ENCODE peak calls at places on chromosome 2, in five cellular contexts. One of them, this sample, is unnamed.
A peak's percentile ranks its signal among the peaks of the same experiment; 100 is the strongest.

GRCh38 chr2:136235451-136236418 is 117.8 kb upstream of the CXCR4 start:
- DNase-seq in GM23338: no peak
- DNase-seq in GM12878: no peak
- DNase-seq in HepG2: peak; percentile 35
- DNase-seq in K562: no peak
- DNase-seq in this sample: peak; percentile 51

GRCh38 chr2:10225291-10226031 is 77.2 kb upstream of the HPCAL1 start:
- DNase-seq in GM12878: no peak
- DNase-seq in K562: no peak
- DNase-seq in HepG2: no peak
- DNase-seq in GM23338: peak; percentile 45
- DNase-seq in this sample: no peak

GRCh38 chr2:75655861-75656260 is 9.3 kb downstream of the MRPL19 start:
- DNase-seq in HepG2: no peak
- DNase-seq in GM12878: no peak
- DNase-seq in K562: no peak
- DNase-seq in GM23338: no peak
- DNase-seq in this sample: no peak

GRCh38 chr2:215479536-215480240 is 43.8 kb upstream of the FN1 start:
- DNase-seq in GM23338: peak; percentile 28
- DNase-seq in GM12878: no peak
- DNase-seq in K562: no peak
- DNase-seq in HepG2: peak; percentile 89
- DNase-seq in this sample: no peak

GRCh38 chr2:5094192-5094591 is 598.0 kb upstream of the SOX11 start:
- DNase-seq in HepG2: no peak
- DNase-seq in GM23338: no peak
- DNase-seq in K562: no peak
- DNase-seq in GM12878: no peak
- DNase-seq in this sample: no peak

GRCh38 chr2:76895469-76895868 is 626.7 kb downstream of the LRRTM4 start:
- DNase-seq in GM23338: no peak
- DNase-seq in HepG2: peak; percentile 82
- DNase-seq in GM12878: no peak
- DNase-seq in K562: no peak
- DNase-seq in this sample: no peak

GRCh38 chr2:24919977-24920812 is at the start of gene ADCY3:
- DNase-seq in K562: peak; percentile 86
- DNase-seq in HepG2: no peak
- DNase-seq in GM12878: no peak
- DNase-seq in GM23338: peak; percentile 87
- DNase-seq in this sample: peak; percentile 66

GRCh38 chr2:84830095-84830494 is 50.8 kb downstream of the TRABD2A start:
- DNase-seq in HepG2: no peak
- DNase-seq in GM23338: peak; percentile 14
- DNase-seq in K562: peak; percentile 36
- DNase-seq in GM12878: no peak
- DNase-seq in this sample: peak; percentile 13

GRCh38 chr2:105969552-105969951 is 224.5 kb downstream of the UXS1 start:
- DNase-seq in GM12878: no peak
- DNase-seq in GM23338: peak; percentile 77
- DNase-seq in HepG2: peak; percentile 14
- DNase-seq in K562: peak; percentile 19
- DNase-seq in this sample: peak; percentile 21

GRCh38 chr2:155315768-155316167 is 617.3 kb downstream of the KCNJ3 start:
- DNase-seq in K562: no peak
- DNase-seq in GM12878: no peak
- DNase-seq in HepG2: no peak
- DNase-seq in GM23338: no peak
- DNase-seq in this sample: no peak

GRCh38 chr2:222448806-222449205 is 24.5 kb downstream of the SGPP2 start:
- DNase-seq in GM12878: no peak
- DNase-seq in GM23338: no peak
- DNase-seq in K562: no peak
- DNase-seq in HepG2: no peak
- DNase-seq in this sample: no peak

GRCh38 chr2:96089356-96090180 is 26.8 kb downstream of the ADRA2B start:
- DNase-seq in K562: peak; percentile 28
- DNase-seq in GM23338: no peak
- DNase-seq in HepG2: no peak
- DNase-seq in GM12878: no peak
- DNase-seq in this sample: no peak

GRCh38 chr2:23375448-23375847 is 9.5 kb upstream of the KLHL29 start:
- DNase-seq in K562: peak; percentile 45
- DNase-seq in GM23338: peak; percentile 76
- DNase-seq in GM12878: no peak
- DNase-seq in HepG2: no peak
- DNase-seq in this sample: peak; percentile 58

GRCh38 chr2:172437419-172438063 is 10.2 kb downstream of the ITGA6 start:
- DNase-seq in GM12878: peak; percentile 16
- DNase-seq in K562: no peak
- DNase-seq in HepG2: no peak
- DNase-seq in GM23338: no peak
- DNase-seq in this sample: no peak

GRCh38 chr2:103289101-103289725 is 527.4 kb downstream of the TMEM182 start:
- DNase-seq in GM12878: no peak
- DNase-seq in GM23338: peak; percentile 40
- DNase-seq in HepG2: no peak
- DNase-seq in K562: no peak
- DNase-seq in this sample: no peak

GRCh38 chr2:101297383-101297782 is 11.1 kb downstream of the RNF149 start:
- DNase-seq in GM23338: no peak
- DNase-seq in K562: no peak
- DNase-seq in GM12878: no peak
- DNase-seq in HepG2: no peak
- DNase-seq in this sample: no peak

GRCh38 chr2:64999754-65000153 is 10.6 kb downstream of the SLC1A4 start:
- DNase-seq in K562: no peak
- DNase-seq in HepG2: no peak
- DNase-seq in GM12878: no peak
- DNase-seq in GM23338: no peak
- DNase-seq in this sample: no peak

GRCh38 chr2:23452853-23453420 is 68.0 kb downstream of the KLHL29 start:
- DNase-seq in GM12878: peak; percentile 33
- DNase-seq in K562: no peak
- DNase-seq in HepG2: no peak
- DNase-seq in GM23338: no peak
- DNase-seq in this sample: no peak

GRCh38 chr2:40317047-40317446 is 134.8 kb downstream of the SLC8A1 start:
- DNase-seq in K562: no peak
- DNase-seq in GM23338: no peak
- DNase-seq in GM12878: no peak
- DNase-seq in HepG2: no peak
- DNase-seq in this sample: peak; percentile 4

GRCh38 chr2:217802876-217803638 is 199.7 kb downstream of the TNS1 start:
- DNase-seq in K562: no peak
- DNase-seq in GM12878: no peak
- DNase-seq in HepG2: no peak
- DNase-seq in GM23338: no peak
- DNase-seq in this sample: no peak

GRCh38 chr2:240917684-240918257 is 11.6 kb downstream of the CROCC2 start:
- DNase-seq in GM23338: no peak
- DNase-seq in K562: no peak
- DNase-seq in GM12878: no peak
- DNase-seq in HepG2: no peak
- DNase-seq in this sample: no peak

GRCh38 chr2:196167666-196168065 is 3.7 kb downstream of the STK17B start:
- DNase-seq in GM23338: peak; percentile 60
- DNase-seq in K562: no peak
- DNase-seq in HepG2: no peak
- DNase-seq in GM12878: no peak
- DNase-seq in this sample: no peak

DNA sequence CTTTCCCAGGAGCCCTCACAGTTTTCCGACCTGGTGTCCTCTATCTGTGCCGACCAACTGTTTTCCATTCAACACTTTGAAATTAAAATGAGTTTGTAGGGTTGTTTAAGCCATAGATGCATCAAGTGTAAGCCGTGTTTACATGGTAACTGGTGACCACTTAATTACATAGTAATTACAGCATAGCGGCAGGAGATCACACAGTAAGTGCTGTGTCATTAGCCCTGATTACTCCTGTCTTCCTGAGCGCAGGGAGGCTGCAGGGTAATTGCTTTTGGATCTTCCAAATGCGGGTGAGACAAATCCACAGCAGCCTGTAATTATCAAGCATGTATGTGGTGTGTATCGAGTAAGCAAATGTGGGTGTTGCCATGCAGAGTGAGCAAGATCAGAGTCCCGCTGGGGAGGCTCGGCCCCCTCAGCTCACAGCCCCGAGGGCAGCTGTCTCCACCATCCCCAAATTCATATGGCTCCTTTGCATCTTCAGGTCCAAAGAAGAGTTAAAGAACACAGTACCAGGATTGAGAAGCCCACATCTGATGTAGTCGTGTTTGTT is 71.5 kb upstream of the HDAC4 start:
- DNase-seq in K562: no peak
- DNase-seq in GM12878: no peak
- DNase-seq in HepG2: no peak
- DNase-seq in GM23338: no peak
- DNase-seq in this sample: no peak
- TF ChIP-seq JUNB in K562: no peak
- TF ChIP-seq JUNB in GM12878: no peak
- TF ChIP-seq JUNB in HepG2: no peak
- TF ChIP-seq JUNB in GM23338: no peak
- TF ChIP-seq JUNB in this sample: no peak

GRCh38 chr2:124163825-124164224 is 138.7 kb downstream of the CNTNAP5 start:
- DNase-seq in GM23338: no peak
- DNase-seq in K562: no peak
- DNase-seq in GM12878: no peak
- DNase-seq in HepG2: no peak
- DNase-seq in this sample: no peak
- TF ChIP-seq JUNB in GM23338: no peak
- TF ChIP-seq JUNB in K562: no peak
- TF ChIP-seq JUNB in GM12878: no peak
- TF ChIP-seq JUNB in HepG2: no peak
- TF ChIP-seq JUNB in this sample: no peak

DNA sequence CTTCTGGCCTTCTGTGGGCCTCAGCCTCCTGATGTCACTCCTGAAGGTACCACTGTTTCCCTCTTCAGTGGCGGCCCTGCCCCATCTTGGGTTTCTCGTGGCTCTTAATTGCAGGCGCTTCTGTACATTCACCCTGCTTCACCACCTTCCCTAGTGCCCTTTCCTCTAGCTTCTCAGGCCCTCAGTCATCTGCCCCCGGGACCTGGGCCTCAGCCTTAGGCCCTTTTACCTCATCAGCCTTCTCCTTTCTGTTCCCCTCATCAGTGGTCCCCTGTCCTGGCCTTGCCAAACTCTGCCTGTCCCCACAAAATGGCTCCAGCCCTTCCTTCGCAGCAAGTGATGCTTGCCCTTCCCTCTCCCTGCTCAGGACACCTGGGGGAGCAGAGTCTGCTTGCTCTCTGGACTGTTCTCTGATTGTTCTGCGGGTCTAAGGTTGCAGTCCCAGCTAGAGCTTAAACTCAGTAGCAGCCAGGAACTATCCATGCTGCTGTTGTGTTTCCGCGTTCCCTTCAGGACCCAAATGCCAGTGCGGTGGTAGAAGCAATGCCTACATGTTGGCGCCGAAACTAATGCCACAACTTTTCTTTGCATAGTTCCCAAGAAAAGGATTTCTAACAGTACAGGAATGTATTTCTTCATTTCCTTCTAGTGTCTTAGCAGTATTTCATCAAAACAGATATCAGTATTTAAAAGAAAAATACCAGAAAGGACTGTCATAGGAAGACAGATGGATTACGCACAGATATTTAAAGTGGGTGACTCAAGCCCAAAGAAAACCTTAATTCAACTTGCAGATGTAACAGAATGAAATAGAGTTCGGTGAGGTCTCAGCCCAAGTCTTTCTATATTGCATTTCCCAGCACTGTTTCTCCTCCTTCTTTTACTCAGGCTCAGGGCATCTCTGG is 7.5 kb downstream of the ASB1 start:
- DNase-seq in GM23338: no peak
- DNase-seq in HepG2: no peak
- DNase-seq in K562: no peak
- DNase-seq in GM12878: no peak
- DNase-seq in this sample: no peak
- TF ChIP-seq JUNB in GM23338: no peak
- TF ChIP-seq JUNB in HepG2: no peak
- TF ChIP-seq JUNB in K562: no peak
- TF ChIP-seq JUNB in GM12878: no peak
- TF ChIP-seq JUNB in this sample: no peak

GRCh38 chr2:42492691-42493467 is 903 bp downstream of the KCNG3 start:
- DNase-seq in GM12878: no peak
- DNase-seq in HepG2: no peak
- DNase-seq in GM23338: peak; percentile 77
- DNase-seq in K562: no peak
- DNase-seq in this sample: no peak
- TF ChIP-seq JUNB in GM12878: no peak
- TF ChIP-seq JUNB in HepG2: no peak
- TF ChIP-seq JUNB in GM23338: no peak
- TF ChIP-seq JUNB in K562: no peak
- TF ChIP-seq JUNB in this sample: no peak

GRCh38 chr2:142980246-142981068 is 103.0 kb downstream of the KYNU start:
- DNase-seq in K562: no peak
- DNase-seq in HepG2: peak; percentile 49
- DNase-seq in GM23338: peak; percentile 42
- DNase-seq in GM12878: no peak
- DNase-seq in this sample: peak; percentile 3
- TF ChIP-seq JUNB in K562: no peak
- TF ChIP-seq JUNB in HepG2: no peak
- TF ChIP-seq JUNB in GM23338: no peak
- TF ChIP-seq JUNB in GM12878: peak; percentile 93
- TF ChIP-seq JUNB in this sample: no peak

This sample was measured in A549.